ENCODE peak calls at places on chromosomes 2 and 18, in six cellular contexts. D is HepG2, U is K562, W is GM12878, B is H1, X is GM12891. N is an unnamed sample.

GRCh38 chr2:170716851-170717598 is 1.9 kb downstream of the SP5 start:
- DNase-seq in D (peak; percentile 69), U (no peak), W (no peak), B (peak; percentile 58), X (no peak), N (no peak)

GRCh38 chr18:9741821-9742541 is 33.9 kb downstream of the RAB31 start:
- DNase-seq in D (peak; percentile 29), U (peak; percentile 34), W (no peak), B (peak; percentile 33), X (no peak), N (no peak)

GRCh38 chr18:63553117-63553516 is 10.9 kb downstream of the SERPINB12 start:
- DNase-seq in D (no peak), U (no peak), W (no peak), B (no peak), X (no peak), N (no peak)

GRCh38 chr2:164205347-164205746 is 415.9 kb downstream of the GRB14 start:
- DNase-seq in D (no peak), U (no peak), W (no peak), B (no peak), X (no peak), N (no peak)

GRCh38 chr2:133809485-133809884 is 241.2 kb upstream of the NCKAP5 start:
- DNase-seq in D (no peak), U (no peak), W (no peak), B (no peak), X (no peak), N (no peak)

GRCh38 chr2:113872201-113872600 is 17.7 kb upstream of the ACTR3 start:
- DNase-seq in D (no peak), U (no peak), W (no peak), B (no peak), X (no peak), N (no peak)

GRCh38 chr18:3012306-3012919 is 531 bp downstream of the LPIN2 start:
- DNase-seq in D (no peak), U (peak; percentile 77), W (no peak), B (no peak), X (peak; percentile 31), N (peak; percentile 35)

GRCh38 chr2:96507957-96508520 is 2.9 kb upstream of the NEURL3 start:
- DNase-seq in D (peak; percentile 57), U (peak; percentile 74), W (no peak), B (no peak), X (peak; percentile 92), N (peak; percentile 90)

GRCh38 chr18:76914314-76914713 is 92.0 kb downstream of the ZNF236 start:
- DNase-seq in D (no peak), U (no peak), W (no peak), B (no peak), X (no peak), N (no peak)

GRCh38 chr2:217125004-217125403 is 265.1 kb upstream of the TNP1 start:
- DNase-seq in D (no peak), U (no peak), W (no peak), B (no peak), X (no peak), N (no peak)

GRCh38 chr2:9809448-9810088 is 33.7 kb upstream of the TAF1B start:
- DNase-seq in D (no peak), U (no peak), W (no peak), B (no peak), X (no peak), N (no peak)

GRCh38 chr2:119827866-119828507 is 68.3 kb downstream of the PTPN4 start:
- DNase-seq in D (no peak), U (peak; percentile 11), W (no peak), B (no peak), X (no peak), N (no peak)

GRCh38 chr2:62794791-62795190 is 89.3 kb downstream of the EHBP1 start:
- DNase-seq in D (peak; percentile 74), U (no peak), W (no peak), B (no peak), X (no peak), N (no peak)

GRCh38 chr2:45974762-45975408 is 322.3 kb upstream of the EPAS1 start:
- DNase-seq in D (no peak), U (no peak), W (peak; percentile 53), B (no peak), X (peak; percentile 41), N (no peak)

GRCh38 chr2:27409321-27410073 is at the start of gene PPM1G:
- DNase-seq in D (peak; percentile 91), U (peak; percentile 97), W (peak; percentile 85), B (peak; percentile 87), X (peak; percentile 90), N (peak; percentile 88)

GRCh38 chr2:20504174-20504573 is 57.3 kb downstream of the RHOB start:
- DNase-seq in D (no peak), U (no peak), W (no peak), B (no peak), X (no peak), N (no peak)

GRCh38 chr2:207330912-207331311 is 165.2 kb upstream of the KLF7 start:
- DNase-seq in D (no peak), U (peak; percentile 26), W (peak; percentile 97), B (no peak), X (no peak), N (no peak)

GRCh38 chr18:79483971-79484491 is 88.3 kb downstream of the NFATC1 start:
- DNase-seq in D (no peak), U (no peak), W (no peak), B (no peak), X (no peak), N (no peak)

GRCh38 chr2:207833265-207833751 is 63.6 kb upstream of the FZD5 start:
- DNase-seq in D (peak; percentile 87), U (peak; percentile 29), W (peak; percentile 31), B (no peak), X (peak; percentile 50), N (peak; percentile 26)

GRCh38 chr2:147630585-147630984 is 214.2 kb upstream of the ACVR2A start:
- DNase-seq in D (no peak), U (no peak), W (no peak), B (no peak), X (no peak), N (no peak)

GRCh38 chr2:233867993-233868532 is at the start of gene MSL3B:
- DNase-seq in D (no peak), U (peak; percentile 76), W (no peak), B (no peak), X (peak; percentile 82), N (peak; percentile 58)

GRCh38 chr2:105371810-105372209 is 27.0 kb downstream of the FHL2 start:
- DNase-seq in D (no peak), U (no peak), W (no peak), B (no peak), X (no peak), N (no peak)

GRCh38 chr2:58319481-58319880 is 78.4 kb upstream of the FANCL start:
- DNase-seq in D (no peak), U (no peak), W (no peak), B (no peak), X (no peak), N (no peak)

GRCh38 chr18:79604913-79605235 is 74.7 kb upstream of the CTDP1 start:
- DNase-seq in D (no peak), U (no peak), W (no peak), B (no peak), X (no peak), N (no peak)

GRCh38 chr2:159270744-159271379 is 15.6 kb downstream of the WDSUB1 start:
- DNase-seq in D (no peak), U (peak; percentile 26), W (no peak), B (no peak), X (no peak), N (no peak)

GRCh38 chr2:234952270-234953115 is 676 bp downstream of the SH3BP4 start:
- DNase-seq in D (no peak), U (no peak), W (no peak), B (no peak), X (no peak), N (no peak)

GRCh38 chr2:190181066-190181681 is 118.6 kb upstream of the MSTN start:
- DNase-seq in D (no peak), U (no peak), W (no peak), B (no peak), X (no peak), N (no peak)

GRCh38 chr2:230599854-230600253 is 112.8 kb upstream of the CAB39 start:
- DNase-seq in D (no peak), U (no peak), W (no peak), B (no peak), X (no peak), N (no peak)

GRCh38 chr2:12120281-12121150 is 374.1 kb downstream of the LPIN1 start:
- DNase-seq in D (no peak), U (no peak), W (no peak), B (no peak), X (no peak), N (no peak)

GRCh38 chr2:37610638-37611289 is 60.7 kb downstream of the CDC42EP3 start:
- DNase-seq in D (no peak), U (no peak), W (no peak), B (no peak), X (no peak), N (no peak)
- TF ChIP-seq TAF1 in D (no peak), U (no peak), W (no peak), B (no peak), X (no peak), N (no peak)

DNA sequence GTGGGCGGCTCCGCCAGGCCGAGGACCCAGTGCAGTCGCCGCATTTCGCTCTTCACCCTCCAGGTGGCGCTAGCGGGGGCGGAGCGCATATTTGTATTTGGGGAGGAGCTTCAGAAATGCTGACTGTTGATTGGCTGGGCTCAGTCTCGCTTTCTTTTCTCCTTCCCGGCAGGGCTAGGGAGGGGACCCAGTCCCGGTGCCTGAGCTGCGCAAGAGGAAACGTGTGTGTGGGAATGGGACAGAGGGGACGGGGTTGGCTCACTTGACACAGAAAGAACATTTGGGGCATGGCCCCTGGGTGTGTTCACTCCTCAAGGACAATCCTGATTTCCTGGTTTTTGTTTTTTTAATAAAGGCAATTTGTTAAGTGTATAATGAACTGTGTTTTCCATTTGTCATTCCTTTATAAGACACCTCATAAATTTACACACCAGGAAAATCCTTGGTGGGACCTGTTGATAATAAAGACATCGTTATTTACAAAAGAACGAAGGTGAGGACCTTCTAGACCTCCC is 20.4 kb upstream of the DNMT3A start:
- DNase-seq in D (peak; percentile 93), U (peak; percentile 91), W (peak; percentile 88), B (peak; percentile 88), X (peak; percentile 87), N (peak; percentile 84)
- TF ChIP-seq POLR2A in D (peak; percentile 86), U (peak; percentile 71), W (peak; percentile 87), B (no peak), X (peak; percentile 94), N (peak; percentile 88)

GRCh38 chr18:37476611-37477295 is 88.8 kb downstream of the CELF4 start:
- DNase-seq in D (no peak), U (no peak), W (no peak), B (no peak), X (no peak), N (no peak)
- TF ChIP-seq TAF1 in D (no peak), U (no peak), W (no peak), B (no peak), X (no peak), N (no peak)

DNA sequence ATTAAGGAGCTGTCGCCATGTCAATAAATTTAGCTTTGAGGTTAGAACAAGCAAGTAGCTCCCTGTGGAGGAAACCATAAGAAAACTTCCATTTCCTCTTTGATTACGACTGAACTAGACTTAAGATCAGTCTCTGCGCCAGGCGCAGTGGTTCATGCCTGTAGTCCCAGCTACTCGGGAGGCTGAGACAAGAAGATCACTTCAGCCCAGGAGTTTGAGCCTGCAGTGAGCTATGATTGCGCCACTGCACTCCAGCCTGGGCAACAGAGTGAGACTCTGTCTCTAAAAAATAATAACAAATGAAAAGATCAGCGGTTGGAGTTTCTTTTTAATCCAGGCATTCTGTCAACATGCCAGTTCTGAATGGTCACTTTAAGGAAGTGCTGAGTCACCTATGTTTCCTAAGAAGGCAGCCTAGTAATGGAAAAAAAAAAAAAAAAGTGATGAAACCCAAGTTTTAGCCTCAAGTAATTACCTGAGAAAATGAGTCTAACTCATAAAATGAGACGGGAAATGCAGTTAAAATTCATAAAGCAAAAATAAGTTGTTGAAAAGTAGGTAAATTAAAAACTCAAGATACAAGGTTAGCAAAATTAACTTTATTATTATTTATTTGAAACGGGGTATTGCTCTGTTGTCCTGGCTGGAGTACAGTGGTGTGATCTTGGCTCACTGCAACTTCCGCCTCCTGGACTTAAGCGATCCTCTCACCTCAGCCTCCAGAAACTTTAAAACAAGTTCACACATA is 10.2 kb downstream of the C18orf32 start:
- DNase-seq in D (no peak), U (peak; percentile 45), W (no peak), B (no peak), X (no peak), N (no peak)
- TF ChIP-seq POLR2A in D (no peak), U (no peak), W (no peak), B (no peak), X (no peak), N (no peak)

N was measured in GM12892.